ENCODE peak calls at places on chromosomes 4 and X, in eight cellular contexts. N is pancreas; I is fibroblast of lung; Q is activated naive CD8-positive, alpha-beta T cell treated with anti-CD3 and anti-CD28 coated beads, Interleukin-2, amount 50 U/mL, for 16 hours; P is DMS 273 treated with DMSO at 0.1 percent for 48 hours; W is AG04450; L is pulmonary artery endothelial cell; R is activated gamma-delta T cell treated with Interleukin-2 at 50 U/mL for 16 hours. D is an unnamed sample.

GRCh38 chr4:81207793-81208192 is 7.2 kb downstream of the PRKG2 start:
- DNase-seq in W (peak; percentile 39), P (no peak), I (peak; percentile 59), N (no peak), R (no peak), Q (no peak), L (no peak), D (no peak)

GRCh38 chr4:134057356-134057755 is 144.2 kb downstream of the PABPC4L start:
- DNase-seq in N (no peak), Q (no peak), R (no peak), W (no peak), I (no peak), P (no peak), L (no peak), D (no peak)

GRCh38 chr4:130632731-130633604 is 1537.0 kb downstream of the C4orf33 start:
- DNase-seq in R (no peak), Q (no peak), N (no peak), P (no peak), L (no peak), I (peak; percentile 54), W (no peak), D (no peak)

GRCh38 chrX:1754077-1754476 is 139.2 kb downstream of the ASMT start:
- DNase-seq in R (no peak), N (no peak), Q (no peak), P (no peak), L (no peak), I (peak; percentile 52), W (no peak), D (no peak)

GRCh38 chrX:16573781-16574180 is 76.2 kb upstream of the S100G start:
- DNase-seq in R (no peak), N (no peak), L (no peak), Q (no peak), W (no peak), I (peak; percentile 62), P (no peak), D (no peak)

GRCh38 chrX:9114245-9114644 is 80.3 kb upstream of the FAM9B start:
- DNase-seq in Q (no peak), L (no peak), P (no peak), W (no peak), I (no peak), N (no peak), R (no peak), D (no peak)

GRCh38 chrX:110143454-110144210 is 140.7 kb downstream of the TMEM164 start:
- DNase-seq in L (no peak), R (no peak), Q (no peak), W (no peak), N (no peak), P (no peak), I (no peak), D (no peak)

GRCh38 chrX:29948653-29949052 is 266.7 kb upstream of the MAGEB2 start:
- DNase-seq in W (no peak), I (peak; percentile 48), R (no peak), Q (no peak), L (no peak), N (no peak), P (no peak), D (no peak)

GRCh38 chr4:140236649-140237160 is 82.7 kb upstream of the MAML3 start:
- DNase-seq in R (no peak), Q (no peak), P (no peak), I (peak; percentile 48), L (no peak), N (no peak), W (no peak), D (no peak)

GRCh38 chrX:107659768-107660167 is 31.5 kb downstream of the PRPS1 start:
- DNase-seq in N (no peak), I (peak; percentile 35), R (no peak), Q (no peak), P (no peak), W (no peak), L (no peak), D (no peak)

GRCh38 chr4:182895791-182896292 is 21.3 kb downstream of the DCTD start:
- DNase-seq in L (no peak), Q (no peak), I (no peak), N (peak; percentile 44), W (no peak), P (no peak), R (no peak), D (peak; percentile 69)

GRCh38 chr4:37188100-37188499 is 56.4 kb upstream of the NWD2 start:
- DNase-seq in N (no peak), L (no peak), I (no peak), R (no peak), Q (no peak), W (no peak), P (no peak), D (no peak)

GRCh38 chr4:161762796-161763195 is 401.0 kb downstream of the FSTL5 start:
- DNase-seq in Q (no peak), N (no peak), I (peak; percentile 83), W (no peak), L (no peak), P (no peak), R (no peak), D (no peak)

GRCh38 chr4:114208747-114209146 is 229.3 kb upstream of the ARSJ start:
- DNase-seq in Q (no peak), L (no peak), N (no peak), P (no peak), R (no peak), I (peak; percentile 49), W (no peak), D (no peak)

GRCh38 chr4:108210989-108211725 is 42.4 kb upstream of the LEF1 start:
- DNase-seq in P (no peak), N (no peak), L (no peak), R (no peak), I (peak; percentile 39), Q (no peak), W (no peak), D (no peak)

GRCh38 chrX:39653656-39654055 is 444.1 kb downstream of the BCOR start:
- DNase-seq in R (no peak), P (no peak), L (no peak), N (no peak), Q (no peak), W (no peak), I (peak; percentile 40), D (no peak)

GRCh38 chr4:124591646-124592045 is 120.9 kb downstream of the ANKRD50 start:
- DNase-seq in I (no peak), L (no peak), Q (no peak), R (no peak), P (no peak), W (no peak), N (no peak), D (no peak)

GRCh38 chrX:38754102-38754790 is 47.0 kb upstream of the MID1IP1 start:
- DNase-seq in Q (no peak), W (peak; percentile 11), I (peak; percentile 36), N (no peak), P (peak; percentile 8), R (no peak), L (peak; percentile 2), D (no peak)

GRCh38 chr4:86965019-86965976 is 30.5 kb downstream of the AFF1 start:
- DNase-seq in R (no peak), L (no peak), N (no peak), W (no peak), I (no peak), P (no peak), Q (no peak), D (no peak)

GRCh38 chr4:186726150-186726439 is 2.4 kb upstream of the FAT1 start:
- DNase-seq in L (no peak), I (no peak), Q (no peak), W (no peak), R (no peak), P (no peak), N (no peak), D (no peak)

GRCh38 chr4:54669831-54670230 is 12.1 kb downstream of the KIT start:
- DNase-seq in L (no peak), W (no peak), N (no peak), P (no peak), R (no peak), Q (no peak), I (no peak), D (no peak)

GRCh38 chr4:8141935-8142334 is 16.7 kb downstream of the ABLIM2 start:
- DNase-seq in W (no peak), N (peak; percentile 14), Q (no peak), I (no peak), L (no peak), P (no peak), R (no peak), D (no peak)

GRCh38 chr4:3418029-3418762 is 23.6 kb upstream of the HGFAC start:
- DNase-seq in P (no peak), R (no peak), Q (no peak), L (no peak), I (no peak), W (no peak), N (no peak), D (no peak)

GRCh38 chrX:155953055-155953454 is 44.4 kb upstream of the IL9R start:
- DNase-seq in N (no peak), P (no peak), Q (no peak), R (no peak), W (no peak), I (no peak), L (no peak), D (no peak)

GRCh38 chr4:41213563-41214157 is 682 bp downstream of the APBB2 start:
- DNase-seq in P (no peak), W (no peak), N (peak; percentile 46), R (no peak), L (no peak), I (no peak), Q (no peak), D (no peak)

GRCh38 chr4:184514121-184514988 is 40.0 kb upstream of the IRF2 start:
- DNase-seq in P (no peak), N (no peak), L (peak; percentile 33), R (no peak), Q (no peak), I (peak; percentile 91), W (peak; percentile 78), D (no peak)

GRCh38 chrX:135516376-135516775 is 4.1 kb upstream of the INTS6L start:
- DNase-seq in N (no peak), I (no peak), W (no peak), L (no peak), P (no peak), R (no peak), Q (no peak), D (no peak)

GRCh38 chrX:84320606-84321005 is 132.6 kb upstream of the RPS6KA6 start:
- DNase-seq in I (peak; percentile 57), W (no peak), R (no peak), N (no peak), Q (no peak), L (no peak), P (peak; percentile 80), D (no peak)

GRCh38 chr4:139099366-139099982 is 77.5 kb downstream of the ELF2 start:
- DNase-seq in N (peak; percentile 56), I (peak; percentile 72), W (peak; percentile 63), R (peak; percentile 73), L (peak; percentile 46), Q (peak; percentile 58), P (peak; percentile 28), D (peak; percentile 69)

GRCh38 chrX:67724359-67725110 is 180.7 kb downstream of the AR start:
- DNase-seq in P (no peak), I (peak; percentile 10), N (no peak), W (no peak), L (no peak), Q (no peak), R (no peak), D (no peak)

GRCh38 chr4:54961357-54961975 is 163.9 kb downstream of the KDR start:
- DNase-seq in R (no peak), N (no peak), L (no peak), P (no peak), W (no peak), I (peak; percentile 25), Q (no peak), D (no peak)

GRCh38 chr4:40685300-40685699 is 55.6 kb upstream of the RBM47 start:
- DNase-seq in N (no peak), Q (no peak), I (peak; percentile 82), P (no peak), W (peak; percentile 20), R (no peak), L (no peak), D (no peak)

D was measured in stomach.